ENCODE peak calls at places on chromosomes 11 and 22, in six cellular contexts. S, Y, X, Z, A and G are unnamed samples.

GRCh38 chr11:117819096-117820040 is 5.2 kb downstream of the FXYD2 start:
- DNase-seq in S (peak), Z (peak), Y (no peak), X (peak), A (peak), G (peak)

GRCh38 chr22:30861688-30862552 is 106.7 kb downstream of the MORC2 start:
- DNase-seq in S (no peak), Y (no peak), X (no peak), A (no peak), Z (no peak), G (peak)

GRCh38 chr11:70476669-70477068 is 78.3 kb downstream of the CTTN start:
- DNase-seq in Z (no peak), S (no peak), A (no peak), X (no peak), Y (no peak), G (no peak)

GRCh38 chr22:42655693-42656092 is 6.5 kb upstream of the CYB5R3 start:
- DNase-seq in Y (no peak), A (no peak), S (no peak), Z (no peak), X (peak), G (no peak)

GRCh38 chr11:720642-721346 is 14.8 kb downstream of the EPS8L2 start:
- DNase-seq in A (no peak), Y (no peak), S (no peak), Z (peak), X (peak), G (no peak)

GRCh38 chr11:74320538-74320937 is 9.1 kb upstream of the P4HA3 start:
- DNase-seq in A (no peak), Y (no peak), Z (no peak), X (no peak), S (no peak), G (no peak)

GRCh38 chr22:25628494-25628893 is 64.0 kb downstream of the GRK3 start:
- DNase-seq in A (no peak), Y (no peak), X (no peak), Z (no peak), S (no peak), G (no peak)

GRCh38 chr22:23072911-23073491 is 2.7 kb downstream of the GNAZ start:
- DNase-seq in S (peak), A (no peak), Y (peak), X (no peak), Z (no peak), G (no peak)

GRCh38 chr11:26599421-26599820 is 27.4 kb upstream of the MUC15 start:
- DNase-seq in S (no peak), Z (no peak), Y (no peak), A (no peak), X (no peak), G (no peak)

GRCh38 chr11:34940026-34940677 is 23.7 kb downstream of the PDHX start:
- DNase-seq in X (no peak), S (no peak), Z (no peak), Y (peak), A (no peak), G (no peak)

GRCh38 chr11:129995163-129995562 is 7.5 kb downstream of the PRDM10 start:
- DNase-seq in Y (no peak), A (no peak), S (no peak), X (no peak), Z (no peak), G (no peak)

GRCh38 chr11:68031136-68031459 is 617 bp downstream of the NDUFS8 start:
- DNase-seq in Z (no peak), S (no peak), Y (no peak), A (no peak), X (no peak), G (no peak)

GRCh38 chr11:63406458-63406857 is 36.9 kb downstream of the SLC22A9 start:
- DNase-seq in S (no peak), Y (no peak), Z (no peak), A (no peak), X (no peak), G (no peak)

GRCh38 chr22:30968015-30968923 is at the start of gene MORC2:
- DNase-seq in A (peak), X (peak), Z (no peak), S (peak), Y (no peak), G (peak)

GRCh38 chr11:82733444-82734119 is at the start of gene FAM181B:
- DNase-seq in S (peak), A (peak), Z (peak), Y (no peak), X (peak), G (peak)

GRCh38 chr22:43542681-43543521 is 131.1 kb downstream of the MPPED1 start:
- DNase-seq in X (no peak), A (no peak), Y (no peak), S (peak), Z (no peak), G (no peak)

GRCh38 chr11:92678212-92678611 is 291.2 kb upstream of the MTNR1B start:
- DNase-seq in S (no peak), Y (no peak), A (no peak), X (no peak), Z (no peak), G (no peak)

GRCh38 chr11:119206512-119207299 is 567 bp downstream of the CBL start:
- DNase-seq in Y (no peak), Z (peak), S (peak), A (peak), X (peak), G (peak)

GRCh38 chr11:128195057-128195751 is 392.2 kb downstream of the ETS1 start:
- DNase-seq in Y (no peak), Z (no peak), A (no peak), X (no peak), S (no peak), G (no peak)

GRCh38 chr11:2305140-2305861 is 3.5 kb downstream of the TSPAN32 start:
- DNase-seq in A (peak), Y (peak), Z (peak), S (peak), X (peak), G (peak)

GRCh38 chr11:43737194-43737575 is 56.6 kb downstream of the HSD17B12 start:
- DNase-seq in Y (no peak), X (no peak), A (no peak), Z (no peak), S (no peak), G (no peak)

GRCh38 chr22:28750471-28750881 is 8.6 kb downstream of the HSCB start:
- DNase-seq in A (no peak), X (no peak), Y (no peak), Z (no peak), S (no peak), G (no peak)

GRCh38 chr22:50170453-50171318 is at the start of gene PANX2:
- DNase-seq in Y (no peak), A (no peak), X (no peak), Z (no peak), S (no peak), G (no peak)

GRCh38 chr22:38347181-38347943 is 30.1 kb upstream of the CSNK1E start:
- DNase-seq in A (no peak), X (no peak), Z (no peak), Y (no peak), S (peak), G (no peak)

GRCh38 chr11:1826552-1827094 is 8.2 kb upstream of the SYT8 start:
- DNase-seq in Y (peak), A (peak), S (peak), X (peak), Z (no peak), G (no peak)

GRCh38 chr22:47452184-47452583 is 689.7 kb downstream of the TBC1D22A start:
- DNase-seq in Y (no peak), X (no peak), A (no peak), Z (no peak), S (no peak), G (no peak)
- TF ChIP-seq CTCF in Y (peak), X (no peak), A (no peak), Z (peak), S (peak), G (peak)

GRCh38 chr22:47084226-47084625 is 321.8 kb downstream of the TBC1D22A start:
- DNase-seq in Y (no peak), X (no peak), A (no peak), Z (no peak), S (no peak), G (no peak)

GRCh38 chr22:47080100-47080499 is 317.6 kb downstream of the TBC1D22A start:
- DNase-seq in Z (no peak), A (no peak), X (no peak), Y (no peak), S (no peak), G (no peak)

GRCh38 chr22:47086596-47087248 is 324.3 kb downstream of the TBC1D22A start:
- DNase-seq in Y (no peak), A (no peak), S (no peak), Z (no peak), X (no peak), G (no peak)

GRCh38 chr22:47083379-47083986 is 321.0 kb downstream of the TBC1D22A start:
- DNase-seq in A (no peak), S (no peak), Z (no peak), Y (no peak), X (no peak), G (no peak)

DNA sequence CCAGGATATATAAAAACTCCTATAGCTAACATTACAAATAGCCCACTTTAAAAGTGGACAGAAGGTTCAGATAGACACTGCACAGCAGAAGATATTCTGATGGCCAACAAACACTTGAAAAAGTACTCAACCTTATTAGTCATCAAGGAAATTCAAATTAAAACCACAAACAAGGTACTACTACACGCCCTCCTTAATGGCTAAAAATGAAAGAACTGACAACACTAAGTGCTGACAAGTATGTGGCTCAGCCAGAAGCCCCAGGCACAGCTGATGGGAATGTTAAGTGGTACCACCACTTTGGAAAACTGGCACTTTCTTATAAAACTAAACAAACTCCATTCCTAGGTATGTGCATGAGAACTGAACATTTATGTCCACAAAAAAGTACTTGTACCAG is 320.1 kb downstream of the TBC1D22A start:
- DNase-seq in Y (no peak), Z (no peak), X (no peak), A (no peak), S (no peak), G (no peak)
- TF ChIP-seq CTCF in Y (no peak), Z (no peak), X (no peak), A (no peak), S (no peak), G (no peak)

GRCh38 chr22:27089303-27089702 is 431.9 kb downstream of the MIAT start:
- DNase-seq in Y (no peak), Z (no peak), X (no peak), S (no peak), A (no peak), G (no peak)

GRCh38 chr22:27086080-27086479 is 428.7 kb downstream of the MIAT start:
- DNase-seq in X (no peak), Y (no peak), Z (no peak), A (no peak), S (no peak), G (no peak)

GRCh38 chr22:27086728-27087450 is 429.5 kb downstream of the MIAT start:
- DNase-seq in Z (no peak), A (no peak), S (no peak), X (no peak), Y (no peak), G (no peak)

GRCh38 chr22:27090595-27090994 is 433.2 kb downstream of the MIAT start:
- DNase-seq in X (no peak), Z (no peak), S (no peak), Y (no peak), A (no peak), G (no peak)

DNA sequence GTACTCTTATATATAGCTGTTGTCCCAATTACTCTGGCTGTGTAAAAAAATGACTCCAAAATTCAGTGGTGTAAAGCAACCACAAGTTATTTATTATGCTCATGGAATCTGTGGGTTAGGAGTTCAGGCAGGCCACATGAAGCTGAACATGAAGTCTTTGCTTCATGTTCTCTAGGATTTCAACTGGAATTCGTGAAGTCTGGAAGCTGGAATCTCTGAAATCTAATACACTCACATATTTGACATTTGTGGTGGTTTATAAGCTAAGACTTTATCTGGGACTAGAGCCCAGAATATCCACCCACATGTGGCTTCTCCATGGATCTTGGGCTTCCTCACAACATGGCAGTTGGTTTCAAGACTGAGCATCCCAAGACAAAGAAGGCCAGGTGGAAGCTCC is 430.6 kb downstream of the MIAT start:
- DNase-seq in Z (no peak), Y (no peak), X (no peak), S (no peak), A (no peak), G (no peak)
- TF ChIP-seq CTCF in Z (no peak), Y (no peak), X (no peak), S (no peak), A (no peak), G (no peak)

DNA sequence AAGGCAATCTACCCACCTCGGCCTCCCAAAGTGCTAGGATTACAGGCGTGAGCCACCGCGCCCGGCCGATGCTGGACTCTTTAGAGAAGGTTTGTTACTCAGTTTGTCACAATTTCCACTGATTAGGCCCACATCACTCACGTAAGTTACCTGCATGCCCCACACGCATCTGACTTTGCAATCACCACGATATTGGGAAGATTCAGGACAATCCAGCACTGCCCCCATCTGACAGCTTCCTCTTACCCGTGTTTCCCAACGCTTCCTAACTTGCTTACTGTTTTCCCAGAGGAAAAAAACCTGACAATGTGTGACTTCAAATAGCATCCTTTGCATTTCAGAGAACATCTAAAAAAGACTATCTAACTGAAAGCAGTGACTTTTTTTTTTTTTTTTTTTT is 21.8 kb upstream of the EIF3M start:
- DNase-seq in Y (no peak), S (no peak), Z (no peak), X (no peak), A (no peak), G (no peak)
- TF ChIP-seq CTCF in Y (no peak), S (no peak), Z (no peak), X (no peak), A (no peak), G (no peak)